ENCODE peak calls at places on chromosomes 6 and 20, in nine cellular contexts. B is IMR-90, Z is H9, V is K562, Q is fibroblast of lung, R is H1, A is Karpas-422, K is HCT116, L is SK-N-SH. O is an unnamed sample.

GRCh38 chr6:162778603-162779002 is 50.8 kb downstream of the PACRG start:
- DNase-seq in B (no peak), Z (no peak), V (no peak), Q (no peak), R (no peak), A (no peak), K (no peak), L (no peak), O (no peak)

GRCh38 chr20:10581823-10582222 is 92.0 kb downstream of the JAG1 start:
- DNase-seq in B (peak; percentile 56), Z (no peak), V (no peak), Q (no peak), R (no peak), A (no peak), K (no peak), L (no peak), O (no peak)

GRCh38 chr6:18359237-18359885 is 27.8 kb upstream of the RNF144B start:
- DNase-seq in B (no peak), Z (no peak), V (no peak), Q (no peak), R (no peak), A (peak; percentile 90), K (no peak), L (no peak), O (no peak)

GRCh38 chr20:54151073-54151436 is 22.7 kb downstream of the CYP24A1 start:
- DNase-seq in B (no peak), Z (no peak), V (no peak), Q (no peak), R (no peak), A (no peak), K (no peak), L (no peak), O (no peak)

GRCh38 chr6:132065556-132065955 is 114.4 kb upstream of the CCN2 start:
- DNase-seq in B (peak; percentile 69), Z (no peak), V (no peak), Q (no peak), R (no peak), A (no peak), K (no peak), L (no peak), O (peak; percentile 52)

GRCh38 chr6:54621285-54621684 is 225.3 kb upstream of the FAM83B start:
- DNase-seq in B (no peak), Z (no peak), V (no peak), Q (no peak), R (no peak), A (peak; percentile 41), K (peak; percentile 10), L (no peak), O (no peak)

GRCh38 chr20:711526-711925 is 35.9 kb upstream of the SCRT2 start:
- DNase-seq in B (no peak), Z (peak; percentile 23), V (no peak), Q (no peak), R (no peak), A (no peak), K (no peak), L (no peak), O (no peak)

GRCh38 chr20:41228858-41229257 is 88.7 kb downstream of the ZHX3 start:
- DNase-seq in B (no peak), Z (no peak), V (no peak), Q (peak; percentile 35), R (no peak), A (no peak), K (no peak), L (no peak), O (no peak)

GRCh38 chr20:14566505-14566904 is 229.1 kb upstream of the FLRT3 start:
- DNase-seq in B (no peak), Z (no peak), V (no peak), Q (peak; percentile 19), R (no peak), A (no peak), K (no peak), L (no peak), O (no peak)

GRCh38 chr20:14568701-14569100 is 231.3 kb upstream of the FLRT3 start:
- DNase-seq in B (no peak), Z (no peak), V (no peak), Q (no peak), R (no peak), A (no peak), K (no peak), L (no peak), O (no peak)

GRCh38 chr20:14568225-14568624 is 230.8 kb upstream of the FLRT3 start:
- DNase-seq in B (no peak), Z (no peak), V (no peak), Q (no peak), R (no peak), A (no peak), K (no peak), L (no peak), O (peak; percentile 7)

GRCh38 chr20:14561733-14562132 is 224.3 kb upstream of the FLRT3 start:
- DNase-seq in B (peak; percentile 78), Z (no peak), V (no peak), Q (peak; percentile 75), R (no peak), A (no peak), K (no peak), L (no peak), O (no peak)

DNA sequence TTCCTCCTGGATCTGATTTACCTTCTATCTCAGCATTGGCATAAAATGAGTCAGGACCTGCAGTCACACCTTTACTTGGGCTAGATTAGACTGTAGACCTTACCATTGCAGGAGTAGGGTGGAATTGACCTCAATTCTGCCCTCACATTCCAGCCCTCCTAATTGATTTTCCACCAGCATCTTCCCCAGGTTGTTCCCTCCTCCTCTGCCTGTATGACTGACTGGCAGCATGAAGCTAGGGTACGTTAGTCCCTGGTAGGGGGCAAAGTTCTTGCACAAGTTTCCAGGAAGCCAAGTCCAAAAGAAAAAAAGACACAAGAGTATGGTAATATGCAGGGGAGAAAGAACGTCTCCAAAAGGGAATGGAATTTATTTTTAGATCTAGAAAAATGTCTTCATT is 225.6 kb upstream of the FLRT3 start:
- DNase-seq in B (no peak), Z (no peak), V (no peak), Q (no peak), R (no peak), A (no peak), K (no peak), L (no peak), O (no peak)
- H2AFZ ChIP-seq in B (no peak overlapping the region), Z (no peak overlapping the region), V (no peak overlapping the region), Q (no peak overlapping the region), R (peak overlapping the region; percentile 9), A (no peak overlapping the region), K (no peak overlapping the region), L (no peak overlapping the region), O (no peak overlapping the region)

GRCh38 chr6:30880563-30881252 is 3.6 kb upstream of the DDR1 start:
- DNase-seq in B (no peak), Z (peak; percentile 86), V (no peak), Q (no peak), R (peak; percentile 85), A (no peak), K (no peak), L (peak; percentile 48), O (no peak)

GRCh38 chr6:30881392-30881986 is 2.8 kb upstream of the DDR1 start:
- DNase-seq in B (no peak), Z (no peak), V (no peak), Q (no peak), R (no peak), A (no peak), K (no peak), L (no peak), O (no peak)

GRCh38 chr6:30877419-30878262 is 6.7 kb upstream of the DDR1 start:
- DNase-seq in B (peak; percentile 90), Z (peak; percentile 89), V (peak; percentile 75), Q (peak; percentile 93), R (peak; percentile 89), A (peak; percentile 83), K (peak; percentile 77), L (peak; percentile 83), O (peak; percentile 71)

GRCh38 chr6:30881987-30882763 is 2.1 kb upstream of the DDR1 start:
- DNase-seq in B (peak; percentile 77), Z (peak; percentile 55), V (no peak), Q (peak; percentile 60), R (no peak), A (no peak), K (no peak), L (peak; percentile 15), O (peak; percentile 53)

DNA sequence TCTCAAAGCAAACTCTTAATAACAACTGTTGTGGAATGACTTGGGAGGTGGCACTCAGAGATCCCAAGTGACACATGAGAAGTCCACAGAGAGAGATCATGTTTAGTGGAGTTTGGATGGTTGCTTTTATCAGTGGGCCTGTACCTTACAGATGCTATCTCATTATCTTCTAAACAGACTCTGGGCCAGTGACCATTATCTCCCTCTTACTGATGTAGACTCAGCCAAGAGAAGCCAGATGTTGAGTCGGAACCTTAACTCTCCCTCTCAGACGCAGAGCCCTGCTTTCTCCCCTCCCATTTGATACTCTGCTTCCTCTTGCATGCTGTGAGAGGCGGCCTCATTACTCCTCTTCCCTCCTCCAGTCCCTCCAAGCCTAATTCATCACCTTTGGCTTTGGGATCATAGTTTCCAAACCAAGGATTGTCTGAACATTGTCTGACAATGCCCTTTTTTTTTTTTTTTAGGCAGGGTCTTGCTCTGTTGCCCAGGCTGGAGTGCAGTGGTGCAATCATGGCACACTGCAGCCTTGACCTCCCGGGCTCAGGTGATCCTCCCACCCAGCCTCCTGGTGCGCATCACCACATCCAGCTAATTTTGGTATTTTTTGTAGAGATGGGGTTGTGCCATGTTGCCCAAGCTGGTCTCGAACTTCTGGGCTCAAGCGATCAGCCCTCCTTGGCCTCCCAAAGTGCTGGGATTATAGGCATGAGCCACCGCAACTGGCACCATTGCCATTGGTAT is 4.5 kb upstream of the DDR1 start:
- DNase-seq in B (no peak), Z (no peak), V (no peak), Q (no peak), R (no peak), A (no peak), K (no peak), L (peak; percentile 14), O (no peak)
- H3K9ac ChIP-seq in B (no peak overlapping the region), Z (no peak overlapping the region), V (no peak overlapping the region), Q (no peak overlapping the region), R (no peak overlapping the region), A (no peak overlapping the region), K (no peak overlapping the region), L (no peak overlapping the region), O (no peak overlapping the region)

DNA sequence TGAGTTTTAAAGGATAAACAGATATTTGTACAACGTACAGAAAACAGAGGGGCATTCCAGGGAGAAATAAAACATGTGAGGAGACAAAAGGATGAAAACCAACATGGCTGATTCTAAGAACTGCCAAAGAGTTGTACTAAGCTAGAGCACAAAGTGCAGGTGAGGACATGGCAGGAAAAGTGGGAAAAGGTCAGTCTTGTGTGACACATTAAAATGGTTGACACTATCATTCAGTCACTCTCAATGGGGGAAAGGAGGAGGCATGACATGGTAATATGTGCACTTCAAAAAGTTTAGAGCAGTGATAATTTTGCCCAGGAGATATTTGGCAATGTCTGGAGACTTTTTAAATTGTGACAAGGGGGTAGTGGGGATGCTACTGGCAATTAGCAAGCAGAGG is 21.8 kb downstream of the PHIP start:
- DNase-seq in B (no peak), Z (no peak), V (no peak), Q (no peak), R (no peak), A (no peak), K (no peak), L (no peak), O (no peak)
- H4K20me1 ChIP-seq in B (no peaks in the 10 kb centered on the region), Z (no peaks in the 10 kb centered on the region), V (no peaks in the 10 kb centered on the region), Q (no peaks in the 10 kb centered on the region), R (no peaks in the 10 kb centered on the region), A (no peaks in the 10 kb centered on the region), K (no peaks in the 10 kb centered on the region), L (no peaks in the 10 kb centered on the region), O (peaks cover 5% of the 10 kb centered on the region)

GRCh38 chr6:123764717-123765116 is 38.9 kb upstream of the NKAIN2 start:
- DNase-seq in B (no peak), Z (no peak), V (no peak), Q (no peak), R (no peak), A (no peak), K (no peak), L (no peak), O (no peak)

GRCh38 chr6:123771126-123771525 is 32.5 kb upstream of the NKAIN2 start:
- DNase-seq in B (no peak), Z (no peak), V (no peak), Q (no peak), R (no peak), A (no peak), K (no peak), L (no peak), O (peak; percentile 33)

GRCh38 chr6:123770247-123770949 is 33.3 kb upstream of the NKAIN2 start:
- DNase-seq in B (no peak), Z (no peak), V (no peak), Q (no peak), R (no peak), A (no peak), K (no peak), L (no peak), O (peak; percentile 22)

GRCh38 chr6:123768939-123769338 is 34.7 kb upstream of the NKAIN2 start:
- DNase-seq in B (no peak), Z (no peak), V (no peak), Q (no peak), R (no peak), A (no peak), K (no peak), L (no peak), O (no peak)

DNA sequence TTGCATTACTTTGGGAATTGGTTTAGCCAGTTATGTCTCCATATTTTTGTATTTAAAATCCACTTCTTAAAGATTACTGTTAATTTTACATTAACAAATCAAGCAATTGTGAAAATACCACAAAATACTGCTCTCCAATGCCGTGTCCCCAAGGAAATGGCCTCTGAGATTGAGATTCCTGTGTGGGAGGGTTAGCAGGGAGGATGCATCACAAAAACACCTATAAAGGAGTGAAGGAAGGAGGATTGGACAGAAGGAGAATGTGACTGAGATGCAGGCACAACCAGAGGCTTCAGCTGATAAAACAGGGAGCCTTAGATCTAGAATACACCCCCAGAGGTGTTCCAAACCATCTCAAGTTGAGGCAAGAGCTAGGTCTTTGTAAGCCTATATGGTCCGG is 34.2 kb upstream of the NKAIN2 start:
- DNase-seq in B (no peak), Z (no peak), V (no peak), Q (no peak), R (no peak), A (no peak), K (no peak), L (no peak), O (no peak)
- H2AFZ ChIP-seq in B (no peak overlapping the region), Z (no peak overlapping the region), V (no peak overlapping the region), Q (no peak overlapping the region), R (peak overlapping the region; percentile 49), A (no peak overlapping the region), K (no peak overlapping the region), L (no peak overlapping the region), O (no peak overlapping the region)